ENCODE peak calls at places on chromosome 15, in seven cellular contexts. U is germinal center, F is kidney glomerular epithelial cell, E is GM03348, D is Peyer's patch, R is NCI-H345, P is EL. W is an unnamed sample.

GRCh38 chr15:99486371-99487336 is 79.1 kb upstream of the MEF2A start:
- DNase-seq in U (peak), F (peak), E (peak), D (no peak), R (peak), P (peak), W (peak)

GRCh38 chr15:92801412-92801773 is 98.7 kb upstream of the CHD2 start:
- DNase-seq in U (no peak), F (peak), E (peak), D (no peak), R (no peak), P (peak), W (peak)

GRCh38 chr15:95567686-95568085 is 762.8 kb upstream of the NR2F2 start:
- DNase-seq in U (no peak), F (peak), E (peak), D (no peak), R (no peak), P (peak), W (no peak)

GRCh38 chr15:27623560-27624305 is 475.4 kb downstream of the OCA2 start:
- DNase-seq in U (no peak), F (no peak), E (no peak), D (no peak), R (peak), P (no peak), W (no peak)

GRCh38 chr15:98174286-98174685 is 213.8 kb downstream of the ARRDC4 start:
- DNase-seq in U (peak), F (no peak), E (no peak), D (no peak), R (no peak), P (peak), W (no peak)

GRCh38 chr15:33126559-33127290 is 67.8 kb downstream of the FMN1 start:
- DNase-seq in U (no peak), F (peak), E (peak), D (peak), R (peak), P (peak), W (peak)

GRCh38 chr15:29672923-29673809 is 149.1 kb downstream of the TJP1 start:
- DNase-seq in U (no peak), F (no peak), E (no peak), D (no peak), R (no peak), P (no peak), W (no peak)

GRCh38 chr15:95733931-95734330 is 596.6 kb upstream of the NR2F2 start:
- DNase-seq in U (no peak), F (no peak), E (no peak), D (no peak), R (no peak), P (peak), W (no peak)

GRCh38 chr15:98648654-98649537 is 557 bp downstream of the IGF1R start:
- DNase-seq in U (peak), F (peak), E (peak), D (peak), R (peak), P (peak), W (peak)

GRCh38 chr15:77312523-77312922 is 107.4 kb downstream of the PEAK1 start:
- DNase-seq in U (no peak), F (no peak), E (peak), D (no peak), R (no peak), P (peak), W (no peak)

GRCh38 chr15:65638681-65639089 is 16.9 kb downstream of the SLC24A1 start:
- DNase-seq in U (peak), F (peak), E (peak), D (no peak), R (peak), P (peak), W (peak)

GRCh38 chr15:50758712-50759205 is 6.7 kb downstream of the SPPL2A start:
- DNase-seq in U (no peak), F (peak), E (no peak), D (no peak), R (no peak), P (peak), W (no peak)

GRCh38 chr15:52278636-52279367 is 16.8 kb downstream of the MYO5C start:
- DNase-seq in U (no peak), F (no peak), E (no peak), D (no peak), R (no peak), P (no peak), W (no peak)

GRCh38 chr15:22243440-22244130 is 163.3 kb downstream of the OR4M2 start:
- DNase-seq in U (no peak), F (no peak), E (no peak), D (no peak), R (no peak), P (no peak), W (no peak)

GRCh38 chr15:83305696-83306291 is 21.3 kb upstream of the BNC1 start:
- DNase-seq in U (no peak), F (peak), E (no peak), D (no peak), R (no peak), P (peak), W (no peak)

GRCh38 chr15:71444866-71445590 is 329.8 kb downstream of the THSD4 start:
- DNase-seq in U (no peak), F (peak), E (no peak), D (no peak), R (no peak), P (peak), W (no peak)

GRCh38 chr15:82898961-82899360 is 53.6 kb downstream of the HOMER2 start:
- DNase-seq in U (no peak), F (no peak), E (no peak), D (no peak), R (no peak), P (no peak), W (no peak)

GRCh38 chr15:50943623-50944022 is 35.1 kb downstream of the AP4E1 start:
- DNase-seq in U (no peak), F (no peak), E (no peak), D (no peak), R (no peak), P (peak), W (no peak)

GRCh38 chr15:52481915-52482314 is 46.8 kb downstream of the MYO5A start:
- DNase-seq in U (peak), F (peak), E (peak), D (no peak), R (no peak), P (peak), W (no peak)